ENCODE peak calls at places on chromosomes 6 and 20, in nine cellular contexts. D is neural crest cell; X is amniotic stem cell; A is HT1080; E is epithelial cell of esophagus; V is ELF-1; F is NK-92 treated with Interleukin-12 subunit alpha and Interleukin-12 subunit beta, amount 100 ng/mL, for 24 hours; U is cardiac fibroblast; W is stimulated activated naive B cell treated with anti-CD40 and anti-IgM and Interleukin-4, amounts not matched to agents 10 μg/mL and 1 μg/mL and 100 μg/mL, for 72 hours. K is an unnamed sample.

GRCh38 chr6:156718647-156719394 is 58.4 kb upstream of the ARID1B start:
- DNase-seq in D (no peak), X (peak; percentile 85), A (peak; percentile 70), E (peak; percentile 80), V (peak; percentile 78), F (no peak), U (peak; percentile 58), W (no peak), K (peak; percentile 76)

GRCh38 chr20:40757087-40757486 is 68.1 kb upstream of the MAFB start:
- DNase-seq in D (no peak), X (no peak), A (peak; percentile 79), E (peak; percentile 36), V (no peak), F (peak; percentile 23), U (peak; percentile 5), W (no peak), K (no peak)

GRCh38 chr20:44646641-44647274 is 4.7 kb downstream of the ADA start:
- DNase-seq in D (no peak), X (no peak), A (peak; percentile 49), E (peak; percentile 68), V (no peak), F (no peak), U (peak; percentile 81), W (peak; percentile 40), K (no peak)

GRCh38 chr6:165308926-165309731 is at the start of gene C6orf118:
- DNase-seq in D (peak; percentile 72), X (no peak), A (peak; percentile 83), E (peak; percentile 40), V (peak; percentile 90), F (no peak), U (peak; percentile 84), W (no peak), K (no peak)

GRCh38 chr6:43952746-43953145 is 174.5 kb downstream of the MRPL14 start:
- DNase-seq in D (no peak), X (no peak), A (no peak), E (no peak), V (no peak), F (no peak), U (peak; percentile 33), W (no peak), K (no peak)

GRCh38 chr6:19180348-19181073 is 656.7 kb upstream of the ID4 start:
- DNase-seq in D (no peak), X (no peak), A (no peak), E (no peak), V (no peak), F (no peak), U (peak; percentile 21), W (no peak), K (peak; percentile 22)

GRCh38 chr20:23206995-23207394 is 120.9 kb upstream of the CD93 start:
- DNase-seq in D (no peak), X (no peak), A (no peak), E (no peak), V (no peak), F (no peak), U (no peak), W (no peak), K (no peak)

GRCh38 chr20:62726276-62726675 is 17.6 kb downstream of the NTSR1 start:
- DNase-seq in D (no peak), X (no peak), A (no peak), E (no peak), V (no peak), F (no peak), U (no peak), W (no peak), K (no peak)

GRCh38 chr6:100810015-100810414 is 71.1 kb downstream of the ASCC3 start:
- DNase-seq in D (no peak), X (no peak), A (no peak), E (no peak), V (no peak), F (no peak), U (no peak), W (no peak), K (no peak)

GRCh38 chr6:40482532-40482931 is 104.6 kb downstream of the LRFN2 start:
- DNase-seq in D (peak; percentile 20), X (no peak), A (no peak), E (no peak), V (peak; percentile 7), F (no peak), U (no peak), W (no peak), K (no peak)

GRCh38 chr6:3108746-3109414 is 9.6 kb upstream of the BPHL start:
- DNase-seq in D (no peak), X (no peak), A (no peak), E (no peak), V (no peak), F (no peak), U (no peak), W (no peak), K (no peak)

GRCh38 chr6:84740385-84740784 is 24.0 kb downstream of the TBX18 start:
- DNase-seq in D (no peak), X (no peak), A (no peak), E (no peak), V (no peak), F (no peak), U (no peak), W (no peak), K (no peak)

GRCh38 chr6:148758492-148758891 is 11.7 kb downstream of the UST start:
- DNase-seq in D (no peak), X (no peak), A (no peak), E (no peak), V (no peak), F (no peak), U (no peak), W (peak; percentile 91), K (peak; percentile 78)

GRCh38 chr6:31952140-31952805 is 6.4 kb downstream of the CFB start:
- DNase-seq in D (peak; percentile 61), X (peak; percentile 12), A (peak; percentile 49), E (peak; percentile 60), V (peak; percentile 71), F (no peak), U (peak; percentile 74), W (no peak), K (no peak)

GRCh38 chr6:161101517-161101916 is 109.9 kb downstream of the MAP3K4 start:
- DNase-seq in D (no peak), X (no peak), A (no peak), E (no peak), V (peak; percentile 24), F (no peak), U (peak; percentile 8), W (no peak), K (no peak)

GRCh38 chr6:5151955-5152401 is 66.8 kb downstream of the PPP1R3G start:
- DNase-seq in D (no peak), X (peak; percentile 52), A (peak; percentile 88), E (peak; percentile 86), V (no peak), F (no peak), U (peak; percentile 87), W (no peak), K (no peak)

GRCh38 chr6:42774201-42774600 is 7.7 kb upstream of the BICRAL start:
- DNase-seq in D (no peak), X (no peak), A (no peak), E (no peak), V (no peak), F (no peak), U (no peak), W (no peak), K (no peak)

GRCh38 chr6:116074732-116075387 is 14.2 kb upstream of the FRK start:
- DNase-seq in D (no peak), X (no peak), A (no peak), E (peak; percentile 60), V (no peak), F (no peak), U (no peak), W (no peak), K (no peak)

K was measured in ascending aorta.